ENCODE peak calls at places on chromosome 18, in nine cellular contexts. N is endodermal cell; W is IMR-90; I is progenitor cell of endocrine pancreas; E is tibial artery; B is mesothelial cell of epicardium; A is WTC11; P is Peyer's patch; Y is activated CD8-positive, alpha-beta T cell treated with anti-CD3 and anti-CD28 coated beads for 36 hours. Z is an unnamed sample.

GRCh38 chr18:55256568-55257289 is 297.5 kb upstream of the CCDC68 start:
- DNase-seq in P (no peak), E (no peak), N (no peak), Y (no peak), I (no peak), W (no peak), A (no peak), B (no peak), Z (no peak)

GRCh38 chr18:50451100-50451842 is 76.4 kb downstream of the SKA1 start:
- DNase-seq in A (no peak), I (no peak), B (no peak), N (no peak), W (no peak), Y (no peak), P (no peak), E (no peak), Z (no peak)

GRCh38 chr18:10405014-10405493 is 49.4 kb upstream of the APCDD1 start:
- DNase-seq in P (no peak), W (no peak), N (no peak), Y (no peak), B (no peak), E (no peak), A (no peak), I (no peak), Z (no peak)

GRCh38 chr18:32637216-32637615 is 135.6 kb downstream of the KLHL14 start:
- DNase-seq in E (no peak), N (no peak), P (no peak), Y (no peak), B (no peak), W (no peak), I (no peak), A (no peak), Z (no peak)

GRCh38 chr18:57909620-57910019 is 106.5 kb upstream of the ATP8B1 start:
- DNase-seq in P (peak), A (no peak), Y (no peak), I (no peak), E (no peak), B (no peak), N (no peak), W (no peak), Z (no peak)

GRCh38 chr18:58847383-58848071 is 17.1 kb upstream of the ZNF532 start:
- DNase-seq in E (no peak), W (no peak), Y (peak), A (peak), P (peak), I (no peak), B (no peak), N (peak), Z (no peak)

GRCh38 chr18:41842886-41843285 is 112.1 kb upstream of the PIK3C3 start:
- DNase-seq in P (no peak), A (no peak), B (no peak), E (no peak), N (no peak), I (no peak), W (no peak), Y (no peak), Z (peak)

GRCh38 chr18:6203791-6204190 is 210.9 kb downstream of the L3MBTL4 start:
- DNase-seq in B (no peak), W (no peak), I (no peak), N (no peak), E (no peak), Y (no peak), P (no peak), A (no peak), Z (no peak)

GRCh38 chr18:27298215-27298804 is 113.2 kb upstream of the CHST9 start:
- DNase-seq in A (no peak), W (no peak), B (no peak), E (no peak), Y (no peak), P (no peak), I (no peak), N (no peak), Z (no peak)

GRCh38 chr18:63676526-63676925 is 14.8 kb upstream of the SERPINB3 start:
- DNase-seq in B (no peak), W (no peak), A (peak), N (peak), Y (no peak), E (no peak), P (no peak), I (no peak), Z (no peak)

GRCh38 chr18:33839452-33840225 is 261.6 kb downstream of the ASXL3 start:
- DNase-seq in W (peak), Y (no peak), I (no peak), N (no peak), A (no peak), E (no peak), P (no peak), B (no peak), Z (peak)

GRCh38 chr18:59062643-59063006 is 77.1 kb upstream of the SEC11C start:
- DNase-seq in B (no peak), P (no peak), A (no peak), N (no peak), E (no peak), Y (no peak), W (no peak), I (no peak), Z (no peak)

GRCh38 chr18:8946046-8946838 is 156.3 kb upstream of the NDUFV2 start:
- DNase-seq in P (no peak), W (peak), A (no peak), N (no peak), I (no peak), E (no peak), B (no peak), Y (no peak), Z (peak)

GRCh38 chr18:36736094-36736493 is 92.7 kb downstream of the TPGS2 start:
- DNase-seq in W (no peak), Y (no peak), P (no peak), B (no peak), N (no peak), A (no peak), E (no peak), I (no peak), Z (no peak)

GRCh38 chr18:41216604-41217003 is 738.4 kb upstream of the PIK3C3 start:
- DNase-seq in P (no peak), Y (no peak), W (no peak), E (no peak), N (no peak), I (no peak), A (no peak), B (no peak), Z (no peak)

GRCh38 chr18:79635127-79635726 is 44.4 kb upstream of the CTDP1 start:
- DNase-seq in I (no peak), N (no peak), P (no peak), W (no peak), B (no peak), A (no peak), Y (no peak), E (no peak), Z (no peak)

GRCh38 chr18:26981373-26982082 is 116.0 kb upstream of the AQP4 start:
- DNase-seq in Y (no peak), P (no peak), B (no peak), W (no peak), E (no peak), I (no peak), N (no peak), A (no peak), Z (no peak)

GRCh38 chr18:36162981-36163380 is 24.3 kb upstream of the MOCOS start:
- DNase-seq in B (no peak), Y (no peak), P (no peak), W (peak), I (no peak), A (no peak), N (no peak), E (no peak), Z (no peak)

GRCh38 chr18:13608791-13609552 is 117.4 kb downstream of the FAM210A start:
- DNase-seq in I (no peak), A (no peak), W (no peak), P (peak), Y (peak), N (no peak), E (no peak), B (no peak), Z (peak)

GRCh38 chr18:78406743-78407455 is 572.7 kb upstream of the SALL3 start:
- DNase-seq in Y (peak), W (no peak), P (no peak), E (no peak), N (no peak), B (no peak), A (no peak), I (no peak), Z (no peak)

GRCh38 chr18:58454406-58455061 is 174.4 kb downstream of the ALPK2 start:
- DNase-seq in N (no peak), Y (no peak), I (no peak), W (no peak), P (no peak), E (no peak), A (no peak), B (no peak), Z (no peak)

GRCh38 chr18:7729858-7730257 is 162.7 kb downstream of the PTPRM start:
- DNase-seq in E (no peak), W (no peak), A (no peak), P (no peak), Y (no peak), N (no peak), I (no peak), B (no peak), Z (no peak)

GRCh38 chr18:48475635-48476549 is 62.9 kb upstream of the CTIF start:
- DNase-seq in W (peak), Y (peak), P (peak), A (peak), E (peak), I (peak), B (no peak), N (peak), Z (peak)

GRCh38 chr18:34031810-34032209 is 192.9 kb downstream of the NOL4 start:
- DNase-seq in N (peak), W (no peak), E (no peak), I (no peak), A (peak), P (no peak), B (no peak), Y (no peak), Z (no peak)

GRCh38 chr18:58263055-58263732 is 219.2 kb downstream of the NEDD4L start:
- DNase-seq in B (no peak), Y (no peak), A (no peak), N (peak), E (no peak), I (no peak), W (peak), P (no peak), Z (no peak)

GRCh38 chr18:58350526-58350925 is 278.4 kb downstream of the ALPK2 start:
- DNase-seq in P (no peak), B (no peak), N (no peak), A (no peak), Y (no peak), I (no peak), W (peak), E (no peak), Z (no peak)

GRCh38 chr18:50469380-50469781 is 90.5 kb upstream of the MAPK4 start:
- DNase-seq in N (no peak), I (no peak), Y (no peak), W (no peak), A (no peak), B (no peak), P (no peak), E (peak), Z (no peak)

GRCh38 chr18:54140641-54141040 is 83.8 kb downstream of the MBD2 start:
- DNase-seq in B (no peak), W (peak), E (no peak), I (no peak), Y (no peak), N (no peak), P (no peak), A (no peak), Z (peak)

GRCh38 chr18:39840406-39840805 is 2114.6 kb upstream of the PIK3C3 start:
- DNase-seq in N (no peak), W (peak), I (no peak), A (no peak), P (no peak), Y (no peak), B (no peak), E (no peak), Z (peak)

GRCh38 chr18:9095297-9096012 is 7.0 kb upstream of the NDUFV2 start:
- DNase-seq in N (no peak), A (no peak), P (peak), Y (peak), I (no peak), E (no peak), W (peak), B (no peak), Z (no peak)

GRCh38 chr18:80033181-80034067 is 810 bp upstream of the RBFA start:
- DNase-seq in I (no peak), E (peak), B (no peak), A (peak), N (no peak), P (no peak), Y (peak), W (peak), Z (peak)

GRCh38 chr18:8996771-8997432 is 105.6 kb upstream of the NDUFV2 start:
- DNase-seq in B (no peak), P (no peak), Y (no peak), W (no peak), N (no peak), I (no peak), A (no peak), E (no peak), Z (peak)

GRCh38 chr18:23881778-23882177 is 132.8 kb upstream of the TTC39C start:
- DNase-seq in E (no peak), N (no peak), I (no peak), W (no peak), P (no peak), B (no peak), A (no peak), Y (no peak), Z (peak)
- TF ChIP-seq CTCF in E (no peak), N (no peak), I (no peak), W (no peak), P (no peak), B (no peak), A (no peak), Y (no peak), Z (no peak)

GRCh38 chr18:1806884-1807615 is 764.3 kb downstream of the METTL4 start:
- DNase-seq in N (no peak), I (no peak), A (no peak), E (no peak), W (no peak), B (no peak), P (no peak), Y (no peak), Z (peak)
- TF ChIP-seq CTCF in N (peak), I (peak), A (no peak), E (no peak), W (no peak), B (no peak), P (no peak), Y (no peak), Z (no peak)

DNA sequence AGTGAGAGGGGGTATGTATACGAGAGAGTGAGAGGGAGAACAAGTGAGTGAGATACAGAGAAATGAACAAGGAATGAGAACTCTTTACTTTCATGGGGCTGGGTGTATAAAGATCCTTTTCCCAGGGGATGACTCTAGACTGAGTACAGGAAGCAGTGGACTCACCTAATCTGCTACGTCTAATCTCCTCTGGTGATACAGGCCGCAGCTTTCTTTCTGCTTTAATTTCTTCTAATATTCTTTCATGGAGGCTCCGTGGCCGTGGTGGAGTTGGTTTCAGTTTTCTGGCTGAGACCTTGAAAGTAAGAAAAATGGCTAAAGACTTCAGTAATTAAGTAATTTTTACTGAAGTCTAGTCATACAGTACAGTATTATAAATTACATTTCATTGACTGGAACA is 85.2 kb downstream of the PRELID3A start:
- DNase-seq in W (no peak), E (no peak), B (no peak), A (no peak), P (no peak), I (no peak), N (no peak), Y (no peak), Z (no peak)
- TF ChIP-seq CTCF in W (no peak), E (no peak), B (no peak), A (no peak), P (no peak), I (no peak), N (no peak), Y (no peak), Z (no peak)

DNA sequence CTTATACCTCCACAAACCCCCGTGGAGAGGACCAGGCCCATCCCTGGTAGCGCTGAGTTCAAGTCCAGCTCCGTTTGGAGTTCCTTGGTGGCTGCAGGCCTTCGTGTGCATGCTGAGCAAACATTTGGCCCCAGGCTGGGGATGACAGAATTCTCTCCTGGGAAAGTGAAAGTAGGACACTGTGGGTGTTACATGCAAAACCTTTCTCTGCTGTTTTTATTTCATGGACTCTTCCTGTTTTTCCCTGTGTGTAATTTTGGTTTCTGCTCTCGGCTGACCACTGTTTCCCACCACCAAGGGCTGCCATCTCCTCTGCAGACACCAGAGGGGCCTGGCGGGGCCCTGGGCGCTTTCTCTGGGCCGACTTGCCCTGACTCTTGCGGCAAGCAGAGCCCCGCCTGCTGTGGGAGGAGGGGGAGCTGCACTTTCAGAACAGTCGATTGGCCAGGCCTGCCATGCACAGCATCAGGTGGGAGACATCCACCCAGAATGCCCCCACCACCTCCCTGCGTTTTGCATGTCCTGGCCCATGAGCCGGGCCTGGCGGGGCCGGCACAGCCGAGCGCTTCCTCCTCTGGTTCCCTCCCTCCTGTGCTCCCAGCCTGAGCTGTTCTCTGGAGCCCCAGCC is 102.4 kb downstream of the CABLES1 start:
- DNase-seq in W (peak), B (no peak), E (peak), I (no peak), P (peak), A (peak), N (peak), Y (peak), Z (peak)
- TF ChIP-seq CTCF in W (peak), B (no peak), E (peak), I (peak), P (no peak), A (no peak), N (peak), Y (peak), Z (peak)

DNA sequence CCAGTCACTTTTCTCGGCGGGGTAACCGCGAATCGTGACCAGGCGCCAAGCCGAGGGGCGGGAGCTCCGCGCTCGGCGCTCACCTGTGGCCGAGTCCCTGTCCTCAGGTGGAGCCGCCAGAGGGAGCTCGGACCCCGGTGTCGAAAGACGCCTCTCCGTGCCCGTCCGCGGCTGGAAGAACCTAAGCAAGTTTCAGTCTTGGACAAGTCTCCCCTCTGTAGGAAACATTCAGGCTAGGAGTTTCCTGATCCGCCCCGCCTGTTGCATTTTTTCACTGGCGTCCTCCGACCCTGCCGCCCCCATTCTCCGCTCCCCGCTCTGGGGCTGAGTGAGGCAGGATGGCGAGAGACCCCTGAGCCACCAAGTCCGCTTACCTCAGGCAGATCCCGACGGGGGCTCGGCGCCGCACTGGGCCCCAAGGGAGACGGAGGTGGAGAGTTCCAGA is 511 bp downstream of the DSEL start:
- DNase-seq in I (peak), P (peak), W (peak), B (peak), N (peak), A (peak), E (peak), Y (peak), Z (peak)
- TF ChIP-seq CTCF in I (peak), P (no peak), W (peak), B (peak), N (peak), A (peak), E (peak), Y (peak), Z (peak)

GRCh38 chr18:25459814-25460213 is 107.8 kb upstream of the ZNF521 start:
- DNase-seq in A (no peak), N (no peak), B (no peak), W (no peak), E (no peak), Y (no peak), I (no peak), P (no peak), Z (no peak)

GRCh38 chr18:25465152-25465790 is 113.3 kb upstream of the ZNF521 start:
- DNase-seq in B (no peak), W (no peak), E (no peak), Y (no peak), P (no peak), N (no peak), I (no peak), A (no peak), Z (no peak)

GRCh38 chr18:25463726-25464125 is 111.8 kb upstream of the ZNF521 start:
- DNase-seq in I (no peak), N (no peak), E (no peak), P (no peak), W (no peak), A (no peak), Y (no peak), B (no peak), Z (no peak)

GRCh38 chr18:25467226-25468065 is 115.5 kb upstream of the ZNF521 start:
- DNase-seq in N (no peak), A (no peak), B (no peak), I (no peak), P (no peak), W (peak), E (peak), Y (no peak), Z (no peak)

DNA sequence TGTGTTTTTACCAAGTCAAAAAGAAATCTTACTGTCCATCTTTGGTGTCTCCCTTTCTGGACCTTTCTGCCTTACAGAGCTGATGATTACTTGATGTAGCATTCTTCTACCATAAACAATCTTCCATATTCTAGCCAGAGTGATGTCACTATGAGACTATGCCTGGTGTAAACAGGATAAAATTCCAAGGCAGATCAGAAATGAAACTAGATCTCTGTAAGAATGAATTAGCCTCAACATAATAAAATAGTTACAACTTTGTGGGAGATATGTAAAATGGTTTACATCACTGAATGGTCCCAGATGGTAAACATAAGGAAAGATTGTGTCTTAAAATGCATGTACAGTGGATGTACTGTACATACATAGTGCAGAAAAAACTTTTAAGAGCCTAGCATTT is 112.2 kb upstream of the ZNF521 start:
- DNase-seq in I (no peak), A (no peak), N (no peak), Y (no peak), W (peak), B (no peak), P (no peak), E (no peak), Z (no peak)
- TF ChIP-seq CTCF in I (no peak), A (no peak), N (no peak), Y (no peak), W (no peak), B (no peak), P (no peak), E (no peak), Z (no peak)

GRCh38 chr18:77079088-77079487 is 53.5 kb downstream of the MBP start:
- DNase-seq in W (no peak), A (no peak), B (no peak), E (no peak), P (peak), N (no peak), I (no peak), Y (no peak), Z (no peak)
- TF ChIP-seq CTCF in W (no peak), A (no peak), B (no peak), E (no peak), P (no peak), N (no peak), I (no peak), Y (no peak), Z (no peak)

Z was measured in cardiac muscle cell.